ENCODE peak calls at places on chromosomes 4 and X, in four cellular contexts. U is BE2C, Y is pancreas, Z is left lung. J is an unnamed sample.

GRCh38 chr4:151690164-151690856 is 70.5 kb downstream of the GATB start:
- DNase-seq in U (no peak), Y (no peak), Z (no peak), J (no peak)

GRCh38 chr4:184282895-184283654 is 65.4 kb upstream of the ENPP6 start:
- DNase-seq in U (no peak), Y (no peak), Z (no peak), J (no peak)

GRCh38 chrX:38618152-38618551 is 56.8 kb downstream of the TSPAN7 start:
- DNase-seq in U (no peak), Y (no peak), Z (no peak), J (no peak)

GRCh38 chrX:63506320-63506719 is 155.2 kb upstream of the SPIN4 start:
- DNase-seq in U (no peak), Y (no peak), Z (no peak), J (no peak)

GRCh38 chr4:57109847-57110634 is at the start of gene IGFBP7:
- DNase-seq in U (peak; percentile 29), Y (peak; percentile 69), Z (peak; percentile 90), J (no peak)

GRCh38 chr4:7967063-7967440 is 27.4 kb upstream of the AFAP1 start:
- DNase-seq in U (no peak), Y (no peak), Z (no peak), J (no peak)

GRCh38 chr4:82467442-82467841 is 37.1 kb downstream of the ENOPH1 start:
- DNase-seq in U (peak; percentile 33), Y (no peak), Z (no peak), J (no peak)

GRCh38 chr4:21451032-21451431 is 497.5 kb downstream of the KCNIP4 start:
- DNase-seq in U (no peak), Y (no peak), Z (no peak), J (peak; percentile 53)

GRCh38 chr4:3822230-3822947 is 56.2 kb downstream of the ADRA2C start:
- DNase-seq in U (no peak), Y (peak; percentile 52), Z (peak; percentile 65), J (no peak)

GRCh38 chr4:90357117-90357710 is 230.0 kb downstream of the CCSER1 start:
- DNase-seq in U (no peak), Y (no peak), Z (no peak), J (peak; percentile 58)

GRCh38 chrX:12390301-12390700 is 252.0 kb downstream of the FRMPD4 start:
- DNase-seq in U (no peak), Y (no peak), Z (no peak), J (no peak)
- H3K4me3 ChIP-seq in U (no peak overlapping the region), Y (no peak overlapping the region), Z (no peak overlapping the region), J (no peak overlapping the region)

GRCh38 chr4:6910340-6910959 is 824 bp downstream of the TBC1D14 start:
- DNase-seq in U (no peak), Y (peak; percentile 80), Z (peak; percentile 79), J (no peak)
- TF ChIP-seq CTCF in U (peak; percentile 22), Y (no peak), Z (no peak), J (peak; percentile 41)

DNA sequence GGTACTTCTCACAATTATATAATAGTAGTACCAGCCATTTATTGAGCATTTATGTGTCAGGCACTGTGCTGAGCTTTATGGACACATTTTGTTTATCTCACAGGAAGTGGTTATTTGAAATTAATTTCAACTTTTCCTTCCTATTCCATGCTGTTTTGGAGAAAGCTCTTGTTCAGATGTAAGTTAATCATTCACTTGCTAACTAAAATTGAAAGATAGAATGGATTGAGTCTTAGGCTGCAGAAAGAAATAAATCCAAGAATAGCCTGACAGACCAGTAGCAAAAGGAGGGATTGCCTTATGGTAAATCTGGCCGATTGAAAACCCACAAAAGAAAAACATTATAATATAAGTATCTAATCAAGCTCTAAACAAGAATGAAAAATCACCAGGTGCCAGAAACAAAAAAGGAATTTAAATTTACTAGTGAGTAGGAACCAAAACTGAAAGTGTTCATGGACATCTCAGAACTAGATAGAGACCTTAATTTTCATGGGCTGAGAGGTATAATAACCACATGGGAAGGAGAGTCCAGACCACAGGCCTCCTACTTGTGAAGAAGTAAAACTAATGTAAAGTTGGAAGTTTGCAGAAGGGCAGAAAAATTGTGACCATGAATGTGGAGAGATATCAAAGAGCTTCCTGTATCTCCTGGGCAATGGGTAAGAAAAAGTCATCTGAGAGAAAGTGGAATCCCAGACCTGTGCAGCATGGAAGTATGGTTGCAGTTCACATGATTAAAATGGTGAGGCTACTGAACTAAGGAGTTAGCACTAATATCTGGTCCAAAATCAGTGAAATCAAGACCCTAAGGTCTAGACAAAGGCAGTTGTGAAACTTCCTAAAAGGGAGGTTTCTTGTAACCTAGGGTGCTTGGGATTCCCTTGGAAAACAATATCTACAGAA is 38.0 kb downstream of the RADX start:
- DNase-seq in U (no peak), Y (no peak), Z (no peak), J (no peak)
- H3K4me3 ChIP-seq in U (no peak overlapping the region), Y (no peak overlapping the region), Z (no peak overlapping the region), J (no peak overlapping the region)

GRCh38 chr4:93788712-93789111 is 39.8 kb upstream of the ATOH1 start:
- DNase-seq in U (peak; percentile 14), Y (no peak), Z (no peak), J (no peak)
- TF ChIP-seq CTCF in U (peak; percentile 68), Y (peak; percentile 12), Z (peak; percentile 27), J (peak; percentile 68)

DNA sequence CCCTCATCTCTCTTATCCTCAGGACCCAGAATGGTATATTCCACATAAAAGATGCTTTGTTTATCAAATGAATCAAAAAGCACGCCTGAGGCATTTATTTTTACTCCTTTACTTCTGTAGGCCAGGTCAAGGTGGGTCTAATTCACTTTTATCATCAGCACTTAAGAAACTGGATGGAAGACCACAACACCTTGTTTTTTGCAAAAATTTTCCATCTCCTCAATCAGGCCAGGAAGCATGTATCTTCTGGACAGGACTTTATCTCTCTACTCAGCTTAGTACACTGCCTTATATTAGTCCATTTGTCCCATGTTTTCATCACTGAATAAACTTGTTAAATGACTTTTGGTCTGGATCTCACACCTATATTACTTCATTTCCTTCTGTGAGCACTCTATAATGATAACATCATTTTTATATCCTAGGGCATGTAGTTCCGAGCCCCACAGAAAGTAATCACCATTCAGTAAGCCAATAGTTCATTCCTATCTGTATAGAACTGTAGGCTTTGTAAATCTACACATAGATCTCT is 260.5 kb downstream of the CHIC1 start:
- DNase-seq in U (no peak), Y (no peak), Z (no peak), J (no peak)
- H3K4me3 ChIP-seq in U (no peak overlapping the region), Y (no peak overlapping the region), Z (no peak overlapping the region), J (no peak overlapping the region)

DNA sequence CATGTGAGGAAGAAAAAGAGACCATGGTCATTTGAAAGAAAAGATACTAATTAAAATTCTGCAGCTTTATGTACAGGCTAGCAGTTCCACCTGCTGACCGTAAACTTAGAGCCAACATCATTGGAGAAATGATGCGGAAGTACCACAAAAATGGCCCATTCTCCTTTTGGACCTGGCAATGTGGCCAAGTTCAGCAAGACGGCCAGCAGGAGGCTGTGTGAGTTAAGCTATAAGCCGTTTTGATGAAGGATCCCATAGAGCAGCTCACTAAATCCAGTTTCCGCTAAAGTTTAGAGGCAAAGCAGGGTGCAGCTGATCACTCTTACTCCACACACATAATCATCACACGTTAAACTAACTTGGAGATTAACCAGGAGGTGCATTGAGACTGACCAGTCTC is 133.8 kb downstream of the LDB2 start:
- DNase-seq in U (peak; percentile 32), Y (no peak), Z (no peak), J (no peak)
- TF ChIP-seq CTCF in U (peak; percentile 65), Y (no peak), Z (peak; percentile 25), J (peak; percentile 56)

DNA sequence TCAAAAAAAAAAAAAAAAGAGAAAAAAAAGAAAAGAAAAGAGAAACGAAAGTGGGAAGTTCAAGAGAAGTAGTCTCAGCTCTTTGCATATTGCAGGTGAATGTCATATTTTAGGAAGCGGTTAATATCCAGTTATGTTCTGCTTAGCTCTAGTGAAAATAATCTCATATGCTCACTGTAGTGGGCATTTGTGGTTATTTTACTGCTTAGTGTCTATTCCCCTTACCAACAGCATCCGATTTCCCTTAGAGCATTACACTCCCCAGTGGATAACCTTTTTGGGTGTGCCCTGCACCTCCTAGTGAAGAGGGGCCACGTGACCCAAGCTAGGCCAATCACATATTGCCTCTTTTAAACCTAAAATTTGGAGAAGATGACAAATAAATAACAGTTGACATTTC is 111.2 kb upstream of the ZNF827 start:
- DNase-seq in U (no peak), Y (no peak), Z (no peak), J (no peak)
- H3K4me3 ChIP-seq in U (no peak overlapping the region), Y (no peak overlapping the region), Z (no peak overlapping the region), J (no peak overlapping the region)

GRCh38 chr4:113979157-113979972 is at the start of gene ARSJ:
- DNase-seq in U (peak; percentile 58), Y (peak; percentile 64), Z (peak; percentile 87), J (no peak)
- TF ChIP-seq CTCF in U (peak; percentile 10), Y (no peak), Z (no peak), J (peak; percentile 23)

GRCh38 chr4:10089346-10089745 is 27.3 kb downstream of the WDR1 start:
- DNase-seq in U (no peak), Y (no peak), Z (peak; percentile 62), J (no peak)

GRCh38 chr4:10088135-10089010 is 28.2 kb downstream of the WDR1 start:
- DNase-seq in U (no peak), Y (peak; percentile 26), Z (peak; percentile 37), J (no peak)

GRCh38 chr4:10091531-10092181 is 24.9 kb downstream of the WDR1 start:
- DNase-seq in U (no peak), Y (no peak), Z (peak; percentile 67), J (no peak)

GRCh38 chr4:10092481-10093272 is 23.9 kb downstream of the WDR1 start:
- DNase-seq in U (no peak), Y (peak; percentile 61), Z (peak; percentile 63), J (no peak)

DNA sequence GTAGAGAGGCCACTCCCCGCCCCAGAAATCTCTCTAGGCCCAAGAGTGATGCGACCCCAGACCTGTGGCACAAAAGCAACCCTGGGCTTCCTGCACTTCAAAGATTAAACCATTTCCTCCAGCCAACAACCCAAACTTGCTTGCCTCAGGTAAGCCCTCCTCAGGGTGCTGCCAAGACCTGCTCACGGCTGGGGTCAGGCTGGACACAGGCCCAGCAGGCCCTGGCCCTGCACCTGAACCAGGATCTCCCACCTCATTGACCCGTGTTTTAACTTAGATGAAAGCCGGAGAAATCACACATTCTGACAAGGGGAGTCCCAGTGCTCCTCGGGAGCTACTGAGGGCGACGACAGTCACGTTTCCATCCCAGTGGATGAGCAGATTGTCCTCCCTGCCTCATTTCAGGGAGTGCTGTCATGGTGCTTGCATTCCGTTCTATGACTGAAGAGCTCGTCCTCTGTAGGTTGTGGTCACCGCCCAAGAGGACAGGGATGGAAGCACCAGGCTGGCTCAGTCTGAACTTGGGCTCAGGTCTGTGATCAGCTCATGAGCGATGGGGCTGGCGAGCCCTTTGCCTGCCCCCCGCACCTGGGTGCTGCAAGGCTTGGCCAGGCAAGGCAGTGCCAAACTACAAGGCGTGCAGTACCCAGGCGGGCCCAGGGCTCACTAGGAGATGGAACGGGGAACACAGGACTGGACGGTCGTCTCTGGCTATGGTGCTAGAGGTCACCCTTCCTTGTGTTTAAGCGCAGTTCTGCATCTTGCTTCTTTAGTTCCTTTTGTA is 25.9 kb downstream of the WDR1 start:
- DNase-seq in U (no peak), Y (no peak), Z (peak; percentile 51), J (no peak)
- H3K4me3 ChIP-seq in U (no peak overlapping the region), Y (no peak overlapping the region), Z (no peak overlapping the region), J (no peak overlapping the region)

J was measured in retinal pigment epithelial cell.